ENCODE peak calls at places on chromosome 2, in six cellular contexts. X is Peyer's patch; L is A549; K is breast epithelium; J is DND-41; U is CD4-positive, alpha-beta memory T cell. Y is an unnamed sample.

GRCh38 chr2:207813221-207813916 is 43.7 kb upstream of the FZD5 start:
- DNase-seq in L (no peak), X (no peak), J (no peak), U (no peak), K (no peak), Y (no peak)

GRCh38 chr2:216109962-216110614 is 940 bp downstream of the XRCC5 start:
- DNase-seq in L (peak), U (peak), J (no peak), K (no peak), X (no peak), Y (peak)

GRCh38 chr2:164014068-164014577 is 278.3 kb upstream of the FIGN start:
- DNase-seq in J (no peak), X (no peak), K (no peak), U (no peak), L (no peak), Y (no peak)

GRCh38 chr2:212528106-212528856 is 10.3 kb downstream of the ERBB4 start:
- DNase-seq in U (no peak), X (no peak), K (no peak), L (no peak), J (no peak), Y (no peak)

GRCh38 chr2:197556456-197556855 is 40.6 kb downstream of the MOB4 start:
- DNase-seq in U (no peak), J (no peak), K (no peak), X (no peak), L (peak), Y (no peak)

GRCh38 chr2:118086024-118086633 is 2.1 kb upstream of the INSIG2 start:
- DNase-seq in X (no peak), K (no peak), U (no peak), L (no peak), J (no peak), Y (no peak)

GRCh38 chr2:138112536-138112935 is 148.3 kb downstream of the HNMT start:
- DNase-seq in X (no peak), J (no peak), L (no peak), U (no peak), K (no peak), Y (no peak)

GRCh38 chr2:159078443-159078842 is 110.0 kb downstream of the TANC1 start:
- DNase-seq in X (no peak), U (no peak), L (no peak), K (no peak), J (no peak), Y (no peak)

GRCh38 chr2:98463551-98463971 is 18.9 kb downstream of the INPP4A start:
- DNase-seq in L (no peak), U (no peak), K (no peak), X (no peak), J (peak), Y (no peak)

GRCh38 chr2:8103085-8103708 is 578.7 kb upstream of the ID2 start:
- DNase-seq in K (no peak), L (peak), U (no peak), J (no peak), X (no peak), Y (no peak)

GRCh38 chr2:143558665-143559064 is 429.4 kb downstream of the ARHGAP15 start:
- DNase-seq in U (no peak), L (no peak), X (no peak), J (no peak), K (no peak), Y (no peak)

GRCh38 chr2:26711457-26712155 is 19.1 kb downstream of the KCNK3 start:
- DNase-seq in L (no peak), U (no peak), K (no peak), X (no peak), J (no peak), Y (no peak)

GRCh38 chr2:111036042-111036441 is 84.7 kb upstream of the BCL2L11 start:
- DNase-seq in U (no peak), J (no peak), L (no peak), K (no peak), X (no peak), Y (no peak)

GRCh38 chr2:43889416-43889815 is 50.6 kb downstream of the ABCG8 start:
- DNase-seq in L (no peak), U (no peak), J (no peak), X (no peak), K (no peak), Y (no peak)

GRCh38 chr2:19035238-19035637 is 323.2 kb downstream of the OSR1 start:
- DNase-seq in K (peak), L (no peak), X (no peak), U (no peak), J (no peak), Y (no peak)

GRCh38 chr2:59463401-59463800 is 1090.1 kb downstream of the BCL11A start:
- DNase-seq in X (no peak), U (no peak), L (no peak), K (no peak), J (no peak), Y (no peak)

GRCh38 chr2:85826990-85827878 is 61.6 kb downstream of the ST3GAL5 start:
- DNase-seq in K (peak), X (peak), U (peak), J (peak), L (peak), Y (peak)

GRCh38 chr2:3461781-3462492 is 57.4 kb downstream of the ADI1 start:
- DNase-seq in U (peak), X (no peak), K (no peak), J (peak), L (peak), Y (peak)

GRCh38 chr2:69013123-69013836 is at the start of gene ANTXR1:
- DNase-seq in U (no peak), J (peak), L (peak), X (peak), K (peak), Y (peak)

GRCh38 chr2:15730545-15731212 is 139.0 kb downstream of the DDX1 start:
- DNase-seq in L (peak), K (peak), J (no peak), X (peak), U (no peak), Y (no peak)

GRCh38 chr2:67241453-67241852 is 155.7 kb upstream of the ETAA1 start:
- DNase-seq in K (no peak), X (no peak), U (no peak), L (no peak), J (no peak), Y (no peak)

GRCh38 chr2:100422320-100422719 is 4.9 kb upstream of the CHST10 start:
- DNase-seq in J (peak), X (no peak), K (no peak), U (no peak), L (peak), Y (no peak)

GRCh38 chr2:197358927-197359326 is 48.3 kb upstream of the ANKRD44 start:
- DNase-seq in L (no peak), K (no peak), J (no peak), X (no peak), U (no peak), Y (no peak)

DNA sequence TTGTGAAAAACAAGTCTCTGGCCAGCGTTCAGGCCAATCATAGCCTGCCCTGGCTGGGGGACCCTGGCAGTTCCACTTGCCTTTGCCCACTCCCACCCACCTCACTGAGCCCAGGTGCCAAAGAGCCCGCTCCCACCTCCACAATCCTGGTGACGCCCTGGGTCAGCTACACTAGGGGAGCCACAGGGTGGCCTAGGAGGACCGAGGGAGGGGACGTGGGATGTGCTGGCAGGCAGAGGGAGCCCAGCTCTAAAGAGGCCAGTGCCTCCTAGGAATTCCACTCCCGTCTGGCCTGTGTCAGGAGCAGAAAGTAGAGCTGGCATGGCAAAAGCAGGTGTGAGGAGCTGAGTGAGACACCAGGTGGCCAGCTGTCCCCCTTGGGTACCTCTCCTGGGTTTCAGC is 49.3 kb downstream of the TNS1 start:
- DNase-seq in X (peak), U (no peak), J (no peak), L (no peak), K (peak), Y (no peak)
- H3K27ac ChIP-seq in X (peak), U (no peak), J (no peak), L (no peak), K (peak), Y (no peak)

GRCh38 chr2:127422631-127423475 is 4.6 kb downstream of the PROC start:
- DNase-seq in J (peak), U (no peak), L (no peak), K (peak), X (no peak), Y (no peak)
- H3K4me3 ChIP-seq in J (peak), U (no peak), L (peak), K (peak), X (peak), Y (no peak)

GRCh38 chr2:237693281-237694039 is 66.1 kb downstream of the LRRFIP1 start:
- DNase-seq in X (no peak), K (no peak), J (no peak), L (peak), U (peak), Y (no peak)

GRCh38 chr2:237692601-237693079 is 65.3 kb downstream of the LRRFIP1 start:
- DNase-seq in L (peak), X (peak), U (no peak), J (no peak), K (no peak), Y (peak)

GRCh38 chr2:237689569-237690131 is 62.3 kb downstream of the LRRFIP1 start:
- DNase-seq in U (peak), X (no peak), J (peak), K (no peak), L (no peak), Y (no peak)

GRCh38 chr2:237691200-237691907 is 64.0 kb downstream of the LRRFIP1 start:
- DNase-seq in K (no peak), X (peak), L (peak), U (no peak), J (no peak), Y (no peak)

DNA sequence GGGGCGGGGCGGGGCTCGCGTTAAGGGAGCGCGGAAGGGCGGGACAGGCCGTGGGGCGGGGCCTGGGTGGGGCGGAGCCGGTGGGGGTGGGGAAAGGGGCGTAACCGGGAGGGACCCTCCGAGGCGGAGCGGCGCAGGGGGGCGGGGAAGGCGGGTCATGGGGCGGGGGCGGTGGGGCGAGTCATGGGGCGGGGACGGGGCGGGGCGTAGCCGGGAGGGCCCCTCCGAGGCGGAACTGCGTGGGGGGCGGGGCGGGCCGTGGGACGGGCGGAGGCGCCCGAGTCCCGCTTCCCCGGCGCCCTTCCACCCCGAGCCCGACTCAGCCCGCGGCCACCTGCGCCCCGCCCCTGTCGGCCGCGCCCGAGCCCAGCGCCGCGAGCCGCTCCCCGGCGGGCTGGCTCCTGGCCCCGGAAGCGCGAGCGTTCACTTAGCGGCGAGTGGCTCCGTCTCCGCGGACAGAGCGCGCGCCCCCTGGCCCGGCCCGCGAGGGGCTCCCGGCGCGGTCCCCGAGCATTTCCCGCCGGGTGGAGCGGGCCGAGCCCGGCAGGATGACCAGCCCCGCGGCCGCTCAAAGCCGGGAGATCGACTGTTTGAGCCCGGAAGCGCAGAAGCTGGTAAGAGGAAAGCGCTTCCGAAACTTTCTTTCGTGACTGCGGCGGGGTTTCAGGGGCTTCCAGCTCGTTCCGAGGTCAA is 64.7 kb downstream of the LRRFIP1 start:
- DNase-seq in U (peak), K (peak), X (peak), L (peak), J (peak), Y (peak)
- H3K27ac ChIP-seq in U (peak), K (peak), X (peak), L (peak), J (peak), Y (peak)

GRCh38 chr2:136765256-136765735 is at the start of gene THSD7B:
- DNase-seq in L (no peak), K (no peak), J (no peak), X (no peak), U (no peak), Y (no peak)

GRCh38 chr2:136770384-136770783 is 5.0 kb downstream of the THSD7B start:
- DNase-seq in K (no peak), J (no peak), U (no peak), X (no peak), L (no peak), Y (no peak)

GRCh38 chr2:136765736-136766323 is 485 bp downstream of the THSD7B start:
- DNase-seq in J (no peak), L (no peak), K (no peak), U (no peak), X (no peak), Y (no peak)

GRCh38 chr2:136764397-136765255 is 719 bp upstream of the THSD7B start:
- DNase-seq in U (no peak), X (no peak), J (no peak), K (no peak), L (no peak), Y (no peak)

DNA sequence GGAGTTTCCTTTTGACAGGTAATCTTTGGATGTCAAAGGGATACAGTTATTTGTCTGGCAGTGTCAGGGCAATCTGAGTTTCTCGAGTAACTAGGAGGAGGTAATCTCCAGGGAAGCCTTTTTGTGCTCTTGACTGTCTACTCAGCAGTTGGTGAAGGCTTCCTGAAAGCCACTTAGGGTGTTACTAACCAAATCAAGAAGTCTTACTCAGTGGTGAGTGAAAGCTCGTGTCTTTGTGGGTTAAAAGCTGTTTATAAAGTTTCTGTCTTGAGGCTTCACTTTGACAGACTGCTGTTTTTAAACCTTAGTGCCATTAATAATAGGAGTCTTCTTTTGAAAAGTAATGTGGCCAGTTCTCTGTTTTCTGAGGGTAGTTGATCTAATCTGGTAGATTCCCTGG is 1.7 kb downstream of the THSD7B start:
- DNase-seq in K (no peak), J (no peak), X (no peak), L (no peak), U (no peak), Y (no peak)
- H3K4me3 ChIP-seq in K (no peak), J (no peak), X (no peak), L (no peak), U (no peak), Y (no peak)

DNA sequence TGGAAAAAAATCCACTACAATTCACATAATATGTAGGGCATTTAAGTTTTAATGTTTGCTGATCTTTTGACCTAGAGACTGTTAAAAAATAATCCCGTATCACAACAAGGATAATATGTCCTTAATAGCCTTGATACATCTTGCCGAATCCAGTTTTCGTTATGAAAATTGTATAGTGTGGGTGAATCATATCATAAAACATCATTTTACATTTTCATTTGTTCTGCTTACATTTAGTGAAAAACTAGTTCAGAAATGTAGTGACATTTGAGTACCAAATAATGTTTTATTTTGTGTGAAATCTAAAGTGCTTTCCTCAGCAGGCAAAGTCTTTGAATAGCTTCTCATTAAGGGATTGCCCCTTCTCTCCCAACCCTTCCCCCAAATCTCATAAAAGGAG is 1.9 kb downstream of the AFTPH start:
- DNase-seq in K (no peak), X (no peak), U (no peak), J (no peak), L (no peak), Y (no peak)
- H3K27ac ChIP-seq in K (no peak), X (no peak), U (peak), J (no peak), L (no peak), Y (no peak)

GRCh38 chr2:162573288-162573687 is 229.4 kb downstream of the GCA start:
- DNase-seq in J (no peak), X (no peak), U (no peak), L (no peak), K (no peak), Y (no peak)

GRCh38 chr2:162579169-162579568 is 235.2 kb downstream of the GCA start:
- DNase-seq in U (no peak), J (no peak), K (no peak), L (peak), X (no peak), Y (no peak)

GRCh38 chr2:162579986-162580385 is 236.1 kb downstream of the GCA start:
- DNase-seq in X (no peak), K (no peak), U (no peak), L (peak), J (no peak), Y (no peak)

GRCh38 chr2:162574615-162575452 is 230.9 kb downstream of the GCA start:
- DNase-seq in U (no peak), X (peak), L (peak), J (no peak), K (no peak), Y (no peak)
- H3K4me3 ChIP-seq in U (no peak), X (no peak), L (no peak), J (no peak), K (no peak), Y (no peak)

GRCh38 chr2:12759248-12759647 is 42.5 kb downstream of the TRIB2 start:
- DNase-seq in L (no peak), K (no peak), X (no peak), J (no peak), U (no peak), Y (no peak)
- H3K27ac ChIP-seq in L (no peak), K (no peak), X (no peak), J (no peak), U (no peak), Y (no peak)

Y was measured in naive thymus-derived CD4-positive, alpha-beta T cell.